ENCODE peak calls at places on chromosomes 6 and 20, in four cellular contexts. J is neuronal stem cell, R is hepatocyte, Q is fibroblast of lung. T is an unnamed sample.

GRCh38 chr6:121105461-121105860 is 228.8 kb downstream of the TBC1D32 start:
- DNase-seq in R (no peak), Q (no peak), J (no peak), T (no peak)

GRCh38 chr6:29865648-29866047 is 38.0 kb downstream of the HLA-G start:
- DNase-seq in J (no peak), Q (no peak), R (no peak), T (no peak)

GRCh38 chr20:32018269-32019155 is 8.3 kb downstream of the CCM2L start:
- DNase-seq in Q (no peak), J (peak), R (peak), T (no peak)

GRCh38 chr6:43886067-43886461 is 116.1 kb downstream of the VEGFA start:
- DNase-seq in R (no peak), J (no peak), Q (no peak), T (no peak)

GRCh38 chr20:49519212-49519712 is 36.8 kb upstream of the KCNB1 start:
- DNase-seq in R (no peak), J (no peak), Q (no peak), T (no peak)

GRCh38 chr6:146106532-146106931 is 77.7 kb downstream of the GRM1 start:
- DNase-seq in J (no peak), Q (no peak), R (no peak), T (no peak)

GRCh38 chr6:4128748-4129147 is 6.6 kb downstream of the ECI2 start:
- DNase-seq in R (no peak), Q (no peak), J (no peak), T (no peak)

GRCh38 chr20:57941572-57942381 is 232.0 kb upstream of the PMEPA1 start:
- DNase-seq in Q (no peak), J (no peak), R (peak), T (no peak)

GRCh38 chr6:74731921-74732320 is 473.9 kb downstream of the COL12A1 start:
- DNase-seq in R (no peak), J (no peak), Q (no peak), T (no peak)

GRCh38 chr6:115753446-115753845 is 307.2 kb downstream of the FRK start:
- DNase-seq in Q (no peak), R (no peak), J (no peak), T (no peak)

GRCh38 chr6:31659649-31660223 is 842 bp downstream of the C6orf47 start:
- DNase-seq in J (no peak), R (peak), Q (peak), T (no peak)

GRCh38 chr6:150934380-150934779 is 68.9 kb downstream of the MTHFD1L start:
- DNase-seq in Q (peak), R (no peak), J (no peak), T (no peak)

GRCh38 chr6:43667245-43668150 is 20.1 kb downstream of the MRPS18A start:
- DNase-seq in J (peak), Q (peak), R (peak), T (peak)

GRCh38 chr6:113696960-113697359 is 160.2 kb upstream of the MARCKS start:
- DNase-seq in Q (no peak), R (no peak), J (no peak), T (no peak)

GRCh38 chr6:168319279-168320051 is at the start of gene DACT2:
- DNase-seq in Q (no peak), J (no peak), R (peak), T (no peak)

GRCh38 chr6:26613717-26614683 is 17.2 kb downstream of the ABT1 start:
- DNase-seq in Q (no peak), J (peak), R (peak), T (no peak)

GRCh38 chr6:112296122-112296521 is 41.8 kb upstream of the LAMA4 start:
- DNase-seq in J (no peak), Q (peak), R (peak), T (no peak)

GRCh38 chr6:81818778-81819491 is 66.5 kb upstream of the TENT5A start:
- DNase-seq in Q (peak), J (no peak), R (no peak), T (no peak)

DNA sequence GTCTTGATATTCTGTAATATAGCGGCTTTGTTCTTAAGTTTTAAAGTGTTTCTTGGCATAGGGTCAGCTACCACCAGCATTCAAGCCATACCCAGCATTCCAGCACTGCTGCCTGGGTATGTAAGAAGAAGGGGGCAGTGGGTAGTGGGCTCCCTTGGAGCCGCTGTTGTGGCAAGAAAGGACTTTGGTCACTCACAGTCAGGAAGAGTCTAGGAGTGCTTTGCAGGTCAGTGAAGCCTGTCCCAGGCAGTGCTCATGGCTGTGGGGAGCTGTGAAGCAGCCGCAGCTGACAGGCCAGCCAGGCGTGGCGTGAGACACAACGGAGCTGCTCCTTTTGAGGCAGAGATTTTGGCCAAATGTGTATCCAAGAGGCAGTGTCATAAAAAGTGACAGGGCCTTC is 512.0 kb downstream of the CDKAL1 start:
- DNase-seq in Q (no peak), R (no peak), J (no peak), T (no peak)
- H3K4me2 ChIP-seq in Q (no peak), R (no peak), J (no peak), T (no peak)

GRCh38 chr6:20830576-20830975 is 296.3 kb downstream of the CDKAL1 start:
- DNase-seq in R (no peak), J (no peak), Q (no peak), T (no peak)

GRCh38 chr6:20827798-20828197 is 293.5 kb downstream of the CDKAL1 start:
- DNase-seq in Q (peak), R (no peak), J (no peak), T (no peak)

DNA sequence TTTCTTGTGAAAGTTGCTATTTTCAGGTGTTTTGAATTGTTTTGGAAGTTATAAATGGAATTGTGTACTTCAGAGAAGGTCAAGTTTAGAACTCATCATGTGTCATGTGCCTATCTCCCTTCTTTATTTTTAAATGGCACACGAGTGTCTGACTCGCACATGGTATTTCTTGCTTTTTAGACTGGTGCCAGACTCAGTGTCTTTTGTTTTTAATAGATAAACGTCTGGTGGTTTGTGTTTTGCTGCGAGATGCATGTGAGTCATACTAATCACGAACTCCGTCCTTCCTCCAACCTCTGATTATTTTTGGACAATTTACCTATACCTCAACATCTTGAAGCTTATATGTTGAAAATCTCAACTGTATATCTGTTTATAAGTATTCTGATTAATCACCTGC is 292.1 kb downstream of the CDKAL1 start:
- DNase-seq in J (no peak), Q (peak), R (no peak), T (no peak)
- H3K4me2 ChIP-seq in J (no peak), Q (no peak), R (no peak), T (no peak)

DNA sequence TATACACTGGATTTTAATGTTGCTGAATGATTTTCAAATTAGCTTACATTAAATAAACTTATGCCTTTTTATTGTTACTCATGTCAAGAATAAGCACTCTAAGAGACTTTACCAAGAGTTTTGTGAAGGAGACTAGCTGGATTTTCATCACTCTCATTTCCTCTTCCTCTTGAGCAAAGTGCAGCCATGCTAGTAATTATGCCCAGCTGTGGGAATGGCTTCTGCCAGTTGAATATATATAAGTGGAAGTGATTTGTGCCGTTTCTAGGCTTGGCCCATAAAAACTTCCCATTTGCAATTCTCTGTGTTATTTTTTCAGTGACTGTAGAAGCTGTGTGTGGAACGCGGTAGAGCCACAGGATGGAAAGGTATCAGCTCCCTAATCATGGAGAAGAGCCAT is 255.8 kb downstream of the HDGFL1 start:
- DNase-seq in Q (no peak), J (no peak), R (no peak), T (no peak)
- H3K4me2 ChIP-seq in Q (no peak), J (no peak), R (no peak), T (no peak)

GRCh38 chr6:16472349-16473069 is 234.1 kb downstream of the GMPR start:
- DNase-seq in J (no peak), Q (peak), R (no peak), T (no peak)

GRCh38 chr6:16471222-16471784 is 232.9 kb downstream of the GMPR start:
- DNase-seq in J (no peak), R (no peak), Q (no peak), T (no peak)

GRCh38 chr6:16468991-16469615 is 230.7 kb downstream of the GMPR start:
- DNase-seq in J (no peak), Q (no peak), R (no peak), T (no peak)

GRCh38 chr6:16471898-16472297 is 233.5 kb downstream of the GMPR start:
- DNase-seq in Q (no peak), R (no peak), J (no peak), T (no peak)

GRCh38 chr6:16470502-16471221 is 232.3 kb downstream of the GMPR start:
- DNase-seq in R (no peak), J (no peak), Q (no peak), T (no peak)
- H3K4me2 ChIP-seq in R (no peak), J (no peak), Q (no peak), T (no peak)

GRCh38 chr6:84501315-84501714 is 263.1 kb downstream of the TBX18 start:
- DNase-seq in Q (no peak), J (no peak), R (no peak), T (no peak)
- H3K4me2 ChIP-seq in Q (no peak), J (no peak), R (no peak), T (no peak)